ENCODE peak calls at places on chromosome 19, in seven cellular contexts. One of them, this sample, is unnamed.

GRCh38 chr19:12092065-12092867 is 27.7 kb downstream of the ZNF844 start:
- DNase-seq in IMR-90: peak; percentile 86
- DNase-seq in neuronal stem cell: peak; percentile 80
- DNase-seq in mesenchymal stem cell: peak; percentile 86
- DNase-seq in H9: peak; percentile 94
- DNase-seq in trophoblast cell: peak; percentile 65
- DNase-seq in H1: peak; percentile 81
- DNase-seq in this sample: peak; percentile 97

GRCh38 chr19:38550376-38550775 is 67.4 kb downstream of the MAP4K1 start:
- DNase-seq in IMR-90: no peak
- DNase-seq in neuronal stem cell: no peak
- DNase-seq in mesenchymal stem cell: no peak
- DNase-seq in H9: no peak
- DNase-seq in trophoblast cell: no peak
- DNase-seq in H1: no peak
- DNase-seq in this sample: no peak

GRCh38 chr19:55681131-55682087 is 6.4 kb downstream of the EPN1 start:
- DNase-seq in IMR-90: peak; percentile 53
- DNase-seq in neuronal stem cell: no peak
- DNase-seq in mesenchymal stem cell: no peak
- DNase-seq in H9: no peak
- DNase-seq in trophoblast cell: no peak
- DNase-seq in H1: no peak
- DNase-seq in this sample: no peak

GRCh38 chr19:40718774-40719391 is 2.0 kb downstream of the ITPKC start:
- DNase-seq in IMR-90: peak; percentile 40
- DNase-seq in neuronal stem cell: no peak
- DNase-seq in mesenchymal stem cell: peak; percentile 56
- DNase-seq in H9: peak; percentile 57
- DNase-seq in trophoblast cell: peak; percentile 83
- DNase-seq in H1: no peak
- DNase-seq in this sample: peak; percentile 53

GRCh38 chr19:44552324-44552723 is 22.8 kb upstream of the CEACAM20 start:
- DNase-seq in IMR-90: no peak
- DNase-seq in neuronal stem cell: no peak
- DNase-seq in mesenchymal stem cell: peak; percentile 23
- DNase-seq in H9: peak; percentile 91
- DNase-seq in trophoblast cell: peak; percentile 19
- DNase-seq in H1: peak; percentile 70
- DNase-seq in this sample: peak; percentile 83

GRCh38 chr19:8459095-8459494 is 14.3 kb downstream of the HNRNPM start:
- DNase-seq in IMR-90: no peak
- DNase-seq in neuronal stem cell: no peak
- DNase-seq in mesenchymal stem cell: no peak
- DNase-seq in H9: no peak
- DNase-seq in trophoblast cell: no peak
- DNase-seq in H1: no peak
- DNase-seq in this sample: no peak

GRCh38 chr19:55069859-55070225 is 5.8 kb upstream of the EPS8L1 start:
- DNase-seq in IMR-90: no peak
- DNase-seq in neuronal stem cell: no peak
- DNase-seq in mesenchymal stem cell: no peak
- DNase-seq in H9: no peak
- DNase-seq in trophoblast cell: no peak
- DNase-seq in H1: no peak
- DNase-seq in this sample: no peak

GRCh38 chr19:53853707-53854106 is 14.0 kb upstream of the MYADM start:
- DNase-seq in IMR-90: no peak
- DNase-seq in neuronal stem cell: no peak
- DNase-seq in mesenchymal stem cell: no peak
- DNase-seq in H9: no peak
- DNase-seq in trophoblast cell: no peak
- DNase-seq in H1: no peak
- DNase-seq in this sample: no peak

GRCh38 chr19:17757125-17757524 is 5.8 kb downstream of the FCHO1 start:
- DNase-seq in IMR-90: peak; percentile 50
- DNase-seq in neuronal stem cell: no peak
- DNase-seq in mesenchymal stem cell: no peak
- DNase-seq in H9: no peak
- DNase-seq in trophoblast cell: no peak
- DNase-seq in H1: no peak
- DNase-seq in this sample: no peak

GRCh38 chr19:38759590-38760003 is 13.7 kb downstream of the LGALS7 start:
- DNase-seq in IMR-90: no peak
- DNase-seq in neuronal stem cell: no peak
- DNase-seq in mesenchymal stem cell: no peak
- DNase-seq in H9: no peak
- DNase-seq in trophoblast cell: no peak
- DNase-seq in H1: no peak
- DNase-seq in this sample: no peak

GRCh38 chr19:18091217-18091608 is 4.5 kb upstream of the IL12RB1 start:
- DNase-seq in IMR-90: no peak
- DNase-seq in neuronal stem cell: no peak
- DNase-seq in mesenchymal stem cell: no peak
- DNase-seq in H9: no peak
- DNase-seq in trophoblast cell: no peak
- DNase-seq in H1: no peak
- DNase-seq in this sample: no peak

GRCh38 chr19:55223291-55224037 is 5.1 kb downstream of the TMEM86B start:
- DNase-seq in IMR-90: no peak
- DNase-seq in neuronal stem cell: no peak
- DNase-seq in mesenchymal stem cell: no peak
- DNase-seq in H9: no peak
- DNase-seq in trophoblast cell: no peak
- DNase-seq in H1: no peak
- DNase-seq in this sample: no peak

GRCh38 chr19:48329167-48329891 is 4.0 kb downstream of the EMP3 start:
- DNase-seq in IMR-90: peak; percentile 59
- DNase-seq in neuronal stem cell: no peak
- DNase-seq in mesenchymal stem cell: peak; percentile 77
- DNase-seq in H9: peak; percentile 61
- DNase-seq in trophoblast cell: no peak
- DNase-seq in H1: no peak
- DNase-seq in this sample: peak; percentile 82

GRCh38 chr19:40502647-40503046 is 35.8 kb downstream of the SPTBN4 start:
- DNase-seq in IMR-90: no peak
- DNase-seq in neuronal stem cell: no peak
- DNase-seq in mesenchymal stem cell: no peak
- DNase-seq in H9: peak; percentile 72
- DNase-seq in trophoblast cell: no peak
- DNase-seq in H1: peak; percentile 17
- DNase-seq in this sample: peak; percentile 69

GRCh38 chr19:46660601-46661019 is 372 bp downstream of the DACT3 start:
- DNase-seq in IMR-90: no peak
- DNase-seq in neuronal stem cell: no peak
- DNase-seq in mesenchymal stem cell: no peak
- DNase-seq in H9: no peak
- DNase-seq in trophoblast cell: no peak
- DNase-seq in H1: no peak
- DNase-seq in this sample: no peak
- H3K9ac ChIP-seq in IMR-90: peak overlapping the region; percentile 55
- H3K9ac ChIP-seq in neuronal stem cell: peak overlapping the region; percentile 79
- H3K9ac ChIP-seq in mesenchymal stem cell: peak overlapping the region; percentile 74
- H3K9ac ChIP-seq in H9: no peak overlapping the region
- H3K9ac ChIP-seq in trophoblast cell: peak overlapping the region; percentile 78
- H3K9ac ChIP-seq in H1: no peak overlapping the region
- H3K9ac ChIP-seq in this sample: peak overlapping the region; percentile 49

DNA sequence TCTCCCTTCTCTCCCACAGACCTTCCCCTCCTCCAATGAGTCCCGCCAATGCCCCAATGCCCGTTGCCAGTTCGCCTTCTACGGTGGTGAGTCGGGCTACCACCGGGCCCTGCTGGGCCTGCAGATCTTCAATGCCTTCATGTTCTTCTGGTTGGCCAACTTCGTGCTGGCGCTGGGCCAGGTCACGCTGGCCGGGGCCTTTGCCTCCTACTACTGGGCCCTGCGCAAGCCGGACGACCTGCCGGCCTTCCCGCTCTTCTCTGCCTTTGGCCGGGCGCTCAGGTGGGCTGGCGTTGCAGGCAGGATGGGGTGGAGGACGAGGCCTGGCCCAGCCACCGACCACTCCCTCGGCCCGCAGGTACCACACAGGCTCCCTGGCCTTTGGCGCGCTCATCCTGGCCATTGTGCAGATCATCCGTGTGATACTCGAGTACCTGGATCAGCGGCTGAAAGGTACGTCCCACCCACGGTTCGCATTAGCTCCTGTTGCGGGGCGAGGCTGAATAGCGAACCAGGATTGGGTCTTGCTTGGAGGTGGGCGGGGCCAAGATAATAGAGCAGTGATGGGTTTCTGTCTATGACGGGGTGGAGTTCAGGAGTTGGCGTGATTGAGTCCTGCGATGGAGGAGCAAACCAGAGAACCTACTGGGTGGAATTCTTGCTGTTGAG is 11.1 kb downstream of the SLC44A2 start:
- DNase-seq in IMR-90: no peak
- DNase-seq in neuronal stem cell: no peak
- DNase-seq in mesenchymal stem cell: no peak
- DNase-seq in H9: peak; percentile 73
- DNase-seq in trophoblast cell: no peak
- DNase-seq in H1: no peak
- DNase-seq in this sample: no peak
- H3K4me1 ChIP-seq in IMR-90: no peaks in the 10 kb centered on the region
- H3K4me1 ChIP-seq in neuronal stem cell: no peaks in the 10 kb centered on the region
- H3K4me1 ChIP-seq in mesenchymal stem cell: no peaks in the 10 kb centered on the region
- H3K4me1 ChIP-seq in H9: no peaks in the 10 kb centered on the region
- H3K4me1 ChIP-seq in trophoblast cell: no peaks in the 10 kb centered on the region
- H3K4me1 ChIP-seq in H1: no peaks in the 10 kb centered on the region
- H3K4me1 ChIP-seq in this sample: no peaks in the 10 kb centered on the region

GRCh38 chr19:23099966-23100365 is 16.9 kb upstream of the ZNF730 start:
- DNase-seq in IMR-90: no peak
- DNase-seq in neuronal stem cell: no peak
- DNase-seq in mesenchymal stem cell: no peak
- DNase-seq in H9: no peak
- DNase-seq in trophoblast cell: peak; percentile 86
- DNase-seq in H1: no peak
- DNase-seq in this sample: no peak
- H2AK5ac ChIP-seq in IMR-90: no peak overlapping the region
- H2AK5ac ChIP-seq in neuronal stem cell: no peak overlapping the region
- H2AK5ac ChIP-seq in mesenchymal stem cell: no peak overlapping the region
- H2AK5ac ChIP-seq in H9: no peak overlapping the region
- H2AK5ac ChIP-seq in trophoblast cell: no peak overlapping the region
- H2AK5ac ChIP-seq in H1: no peak overlapping the region
- H2AK5ac ChIP-seq in this sample: no peak overlapping the region

DNA sequence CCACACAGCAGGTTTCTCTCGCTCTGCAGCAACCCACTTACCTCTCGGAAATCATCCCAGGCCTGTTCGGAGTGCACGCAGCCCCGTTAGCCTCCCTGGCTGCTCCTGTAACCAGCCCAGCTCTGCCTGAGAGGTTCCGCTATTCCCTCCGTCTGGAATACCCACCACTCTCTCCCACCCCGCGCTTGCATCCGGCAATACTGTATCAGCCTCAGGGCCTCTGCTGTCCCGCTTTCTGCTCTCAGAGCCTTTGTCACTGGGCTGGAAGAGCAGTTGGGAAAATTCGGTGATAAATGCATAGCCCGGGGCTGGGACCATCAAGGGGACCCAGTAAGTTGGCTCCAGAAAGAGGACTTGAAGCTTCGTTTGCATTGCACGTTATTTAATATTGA is 759 bp upstream of the TLE6 start:
- DNase-seq in IMR-90: no peak
- DNase-seq in neuronal stem cell: no peak
- DNase-seq in mesenchymal stem cell: peak; percentile 23
- DNase-seq in H9: peak; percentile 50
- DNase-seq in trophoblast cell: peak; percentile 46
- DNase-seq in H1: no peak
- DNase-seq in this sample: peak; percentile 61
- H3K9ac ChIP-seq in IMR-90: peak overlapping the region; percentile 26
- H3K9ac ChIP-seq in neuronal stem cell: no peak overlapping the region
- H3K9ac ChIP-seq in mesenchymal stem cell: peak overlapping the region; percentile 79
- H3K9ac ChIP-seq in H9: no peak overlapping the region
- H3K9ac ChIP-seq in trophoblast cell: no peak overlapping the region
- H3K9ac ChIP-seq in H1: no peak overlapping the region
- H3K9ac ChIP-seq in this sample: peak overlapping the region; percentile 54

DNA sequence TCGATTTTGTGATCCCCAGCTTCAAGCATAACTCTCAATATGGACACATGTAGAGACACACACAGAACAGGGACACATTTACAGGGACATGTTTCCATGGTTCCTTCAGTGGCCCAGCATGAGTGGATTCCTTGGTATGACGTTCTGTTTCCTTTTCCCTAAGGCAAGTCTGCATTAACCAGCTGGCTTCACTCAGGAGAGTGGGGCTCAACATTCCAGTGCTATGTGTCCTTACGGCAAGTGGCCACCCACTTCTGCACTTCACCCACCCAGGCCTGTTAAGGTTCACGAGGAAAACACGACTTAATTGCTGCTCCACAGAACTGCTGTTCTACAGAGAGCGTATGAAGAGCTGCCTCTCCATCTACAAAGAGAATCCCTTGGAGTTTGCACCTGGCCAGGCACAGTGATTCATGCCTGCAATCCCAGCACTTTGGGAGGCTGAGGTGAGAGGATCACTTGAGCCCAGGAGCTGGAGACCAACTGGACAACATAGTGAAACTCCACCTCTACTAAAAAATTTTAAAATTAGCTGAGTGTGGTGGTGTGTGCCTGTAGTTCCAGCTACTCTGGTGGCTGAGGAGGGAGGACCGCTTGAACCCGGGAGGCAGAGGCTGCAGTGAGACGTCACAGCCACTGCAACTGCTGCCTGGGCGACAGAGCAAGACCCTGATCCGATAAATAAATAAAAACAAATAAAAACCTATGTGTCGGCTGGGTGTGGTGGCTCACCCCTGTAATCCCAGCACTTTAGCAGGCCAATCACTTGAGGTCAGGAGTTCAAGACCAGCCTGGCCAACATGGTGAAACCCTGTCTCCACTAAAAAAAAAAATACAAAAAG is 32.5 kb downstream of the BRD4 start:
- DNase-seq in IMR-90: peak; percentile 89
- DNase-seq in neuronal stem cell: no peak
- DNase-seq in mesenchymal stem cell: peak; percentile 93
- DNase-seq in H9: no peak
- DNase-seq in trophoblast cell: peak; percentile 86
- DNase-seq in H1: no peak
- DNase-seq in this sample: peak; percentile 37
- H3K4me1 ChIP-seq in IMR-90: peaks cover 49% of the 10 kb centered on the region
- H3K4me1 ChIP-seq in neuronal stem cell: peaks cover 13% of the 10 kb centered on the region
- H3K4me1 ChIP-seq in mesenchymal stem cell: peaks cover 32% of the 10 kb centered on the region
- H3K4me1 ChIP-seq in H9: peaks cover 15% of the 10 kb centered on the region
- H3K4me1 ChIP-seq in trophoblast cell: peaks cover 56% of the 10 kb centered on the region
- H3K4me1 ChIP-seq in H1: peaks cover 6% of the 10 kb centered on the region
- H3K4me1 ChIP-seq in this sample: peaks cover 14% of the 10 kb centered on the region

GRCh38 chr19:737591-738093 is 13.3 kb upstream of the MISP start:
- DNase-seq in IMR-90: peak; percentile 16
- DNase-seq in neuronal stem cell: no peak
- DNase-seq in mesenchymal stem cell: peak; percentile 42
- DNase-seq in H9: peak; percentile 81
- DNase-seq in trophoblast cell: peak; percentile 98
- DNase-seq in H1: peak; percentile 43
- DNase-seq in this sample: peak; percentile 80

GRCh38 chr19:738509-739128 is 12.3 kb upstream of the MISP start:
- DNase-seq in IMR-90: no peak
- DNase-seq in neuronal stem cell: no peak
- DNase-seq in mesenchymal stem cell: no peak
- DNase-seq in H9: no peak
- DNase-seq in trophoblast cell: no peak
- DNase-seq in H1: no peak
- DNase-seq in this sample: no peak

GRCh38 chr19:742540-743075 is 8.3 kb upstream of the MISP start:
- DNase-seq in IMR-90: no peak
- DNase-seq in neuronal stem cell: no peak
- DNase-seq in mesenchymal stem cell: no peak
- DNase-seq in H9: no peak
- DNase-seq in trophoblast cell: peak; percentile 50
- DNase-seq in H1: no peak
- DNase-seq in this sample: no peak

GRCh38 chr19:741506-742131 is 9.3 kb upstream of the MISP start:
- DNase-seq in IMR-90: no peak
- DNase-seq in neuronal stem cell: no peak
- DNase-seq in mesenchymal stem cell: no peak
- DNase-seq in H9: peak; percentile 65
- DNase-seq in trophoblast cell: peak; percentile 13
- DNase-seq in H1: peak; percentile 31
- DNase-seq in this sample: peak; percentile 85

GRCh38 chr19:739998-740715 is 10.8 kb upstream of the MISP start:
- DNase-seq in IMR-90: no peak
- DNase-seq in neuronal stem cell: no peak
- DNase-seq in mesenchymal stem cell: no peak
- DNase-seq in H9: no peak
- DNase-seq in trophoblast cell: no peak
- DNase-seq in H1: no peak
- DNase-seq in this sample: no peak
- H2AK5ac ChIP-seq in IMR-90: no peak overlapping the region
- H2AK5ac ChIP-seq in neuronal stem cell: no peak overlapping the region
- H2AK5ac ChIP-seq in mesenchymal stem cell: no peak overlapping the region
- H2AK5ac ChIP-seq in H9: no peak overlapping the region
- H2AK5ac ChIP-seq in trophoblast cell: no peak overlapping the region
- H2AK5ac ChIP-seq in H1: no peak overlapping the region
- H2AK5ac ChIP-seq in this sample: no peak overlapping the region